ENCODE peak calls at places on chromosomes 11 and 22, in eight cellular contexts. W is HL-60, Y is HepG2, V is SK-N-SH, Q is GM12878, A is HCT116, R is K562, Z is GM23338. P is an unnamed sample.
A peak's percentile ranks its signal among the peaks of the same experiment; 100 is the strongest.

GRCh38 chr22:49236541-49237075 is 591.1 kb downstream of the BRD1 start:
- DNase-seq in W (no peak), Y (no peak), V (no peak), Q (no peak), A (no peak), R (no peak), Z (no peak), P (no peak)

GRCh38 chr11:3841426-3842304 is 906 bp upstream of the RHOG start:
- DNase-seq in W (peak; percentile 75), Y (peak; percentile 79), V (peak; percentile 87), Q (peak; percentile 79), A (peak; percentile 68), R (peak; percentile 81), Z (peak; percentile 88), P (peak; percentile 82)

GRCh38 chr11:33067294-33067693 is 27.9 kb downstream of the TCP11L1 start:
- DNase-seq in W (no peak), Y (no peak), V (no peak), Q (no peak), A (no peak), R (no peak), Z (no peak), P (no peak)

GRCh38 chr22:38218661-38219331 is 17.0 kb downstream of the MAFF start:
- DNase-seq in W (no peak), Y (peak; percentile 76), V (no peak), Q (no peak), A (peak; percentile 75), R (no peak), Z (peak; percentile 91), P (no peak)

GRCh38 chr11:134592391-134592990 is 180.4 kb upstream of the B3GAT1 start:
- DNase-seq in W (peak; percentile 3), Y (peak; percentile 15), V (peak; percentile 51), Q (no peak), A (peak; percentile 49), R (peak; percentile 45), Z (peak; percentile 88), P (peak; percentile 25)

GRCh38 chr11:8006349-8006977 is 19.3 kb downstream of the EIF3F start:
- DNase-seq in W (no peak), Y (peak; percentile 63), V (peak; percentile 77), Q (peak; percentile 7), A (peak; percentile 54), R (peak; percentile 59), Z (peak; percentile 92), P (peak; percentile 77)

GRCh38 chr11:117670443-117670842 is 126.6 kb downstream of the DSCAML1 start:
- DNase-seq in W (no peak), Y (no peak), V (no peak), Q (no peak), A (no peak), R (no peak), Z (no peak), P (no peak)

GRCh38 chr11:72375241-72375640 is 59.1 kb downstream of the CLPB start:
- DNase-seq in W (no peak), Y (no peak), V (no peak), Q (no peak), A (no peak), R (no peak), Z (no peak), P (no peak)

GRCh38 chr11:69538840-69539239 is 57.4 kb downstream of the LINC01488 start:
- DNase-seq in W (no peak), Y (no peak), V (peak; percentile 56), Q (no peak), A (no peak), R (no peak), Z (no peak), P (no peak)

GRCh38 chr22:40121463-40121862 is 56.3 kb upstream of the TNRC6B start:
- DNase-seq in W (no peak), Y (no peak), V (no peak), Q (no peak), A (no peak), R (no peak), Z (no peak), P (no peak)

GRCh38 chr22:20436309-20437252 is 1.0 kb downstream of the SCARF2 start:
- DNase-seq in W (no peak), Y (no peak), V (peak; percentile 90), Q (no peak), A (no peak), R (no peak), Z (peak; percentile 67), P (no peak)

GRCh38 chr11:73982595-73982989 is at the start of gene UCP2:
- DNase-seq in W (peak; percentile 78), Y (no peak), V (peak; percentile 95), Q (no peak), A (no peak), R (peak; percentile 91), Z (peak; percentile 84), P (no peak)

GRCh38 chr11:23124996-23125395 is 264.7 kb upstream of the CCDC179 start:
- DNase-seq in W (no peak), Y (peak; percentile 6), V (no peak), Q (no peak), A (no peak), R (no peak), Z (no peak), P (no peak)

GRCh38 chr11:6219359-6219758 is 14.0 kb downstream of the C11orf42 start:
- DNase-seq in W (no peak), Y (no peak), V (no peak), Q (no peak), A (no peak), R (no peak), Z (no peak), P (peak; percentile 13)

GRCh38 chr11:57343825-57344224 is 5.7 kb downstream of the P2RX3 start:
- DNase-seq in W (no peak), Y (no peak), V (no peak), Q (no peak), A (no peak), R (no peak), Z (no peak), P (no peak)

GRCh38 chr11:39192671-39193070 is 2266.8 kb downstream of the LRRC4C start:
- DNase-seq in W (no peak), Y (no peak), V (no peak), Q (no peak), A (no peak), R (no peak), Z (no peak), P (no peak)

GRCh38 chr11:124799384-124800225 is 601 bp downstream of the MSANTD2 start:
- DNase-seq in W (peak; percentile 14), Y (no peak), V (peak; percentile 82), Q (no peak), A (no peak), R (peak; percentile 61), Z (peak; percentile 65), P (no peak)
- TF ChIP-seq POLR2AphosphoS5 in W (no peak), Y (no peak), V (no peak), Q (no peak), A (no peak), R (no peak), Z (no peak), P (no peak)

DNA sequence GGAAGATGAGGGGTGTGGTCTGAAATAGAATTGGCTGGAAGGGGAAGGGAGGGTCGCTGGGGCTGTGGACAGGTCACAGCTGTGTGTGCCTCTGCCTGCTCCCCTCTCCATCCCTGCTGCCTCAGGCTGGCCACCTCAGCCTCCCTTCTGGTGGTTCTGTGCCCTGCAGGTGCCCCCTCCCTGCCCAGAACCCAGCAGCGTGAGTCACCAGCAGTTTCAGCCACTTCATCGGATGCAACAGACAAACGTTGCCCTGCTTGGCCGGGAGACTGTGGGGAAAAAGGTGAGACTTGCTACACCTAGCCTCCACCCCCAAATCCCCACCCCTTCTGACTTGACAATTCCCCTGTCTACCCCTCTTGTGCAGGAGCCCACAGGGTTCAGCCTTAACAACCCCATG is 21.8 kb upstream of the LRRC10B start:
- DNase-seq in W (no peak), Y (no peak), V (no peak), Q (no peak), A (no peak), R (no peak), Z (no peak), P (no peak)
- TF ChIP-seq REST in W (no peak), Y (no peak), V (no peak), Q (no peak), A (no peak), R (no peak), Z (no peak), P (no peak)

DNA sequence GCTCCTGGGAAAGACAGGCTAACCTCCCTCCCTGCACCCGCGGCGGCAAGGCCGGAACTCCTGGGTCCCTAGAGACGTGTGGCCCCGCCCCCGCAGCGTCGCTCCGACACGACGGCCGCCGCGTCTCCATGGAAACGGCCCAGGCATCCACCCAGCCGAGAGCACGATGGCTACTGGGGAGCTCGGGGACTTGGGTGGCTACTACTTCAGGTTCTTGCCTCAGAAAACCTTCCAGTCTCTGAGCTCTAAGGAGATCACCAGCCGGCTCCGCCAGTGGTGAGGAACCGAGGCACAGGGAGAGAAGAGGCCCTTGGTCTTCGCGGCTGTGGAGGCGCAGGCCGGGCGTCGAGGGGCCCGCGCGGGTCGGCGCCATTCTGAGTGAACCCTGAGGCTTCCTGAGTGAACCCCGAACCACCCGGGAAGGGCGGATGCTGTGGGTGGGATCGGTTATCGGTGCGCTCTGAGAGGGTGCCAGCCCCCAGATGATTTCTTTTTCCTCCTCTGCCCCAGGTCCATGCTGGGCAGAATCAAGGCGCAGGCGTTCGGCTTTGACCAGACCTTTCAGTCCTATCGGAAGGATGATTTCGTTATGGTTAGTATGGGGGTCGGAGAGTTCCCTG is at the start of gene CFAP300:
- DNase-seq in W (no peak), Y (no peak), V (peak; percentile 55), Q (no peak), A (no peak), R (peak; percentile 16), Z (peak; percentile 85), P (no peak)
- TF ChIP-seq POLR2AphosphoS5 in W (no peak), Y (no peak), V (no peak), Q (no peak), A (no peak), R (no peak), Z (peak; percentile 47), P (no peak)

DNA sequence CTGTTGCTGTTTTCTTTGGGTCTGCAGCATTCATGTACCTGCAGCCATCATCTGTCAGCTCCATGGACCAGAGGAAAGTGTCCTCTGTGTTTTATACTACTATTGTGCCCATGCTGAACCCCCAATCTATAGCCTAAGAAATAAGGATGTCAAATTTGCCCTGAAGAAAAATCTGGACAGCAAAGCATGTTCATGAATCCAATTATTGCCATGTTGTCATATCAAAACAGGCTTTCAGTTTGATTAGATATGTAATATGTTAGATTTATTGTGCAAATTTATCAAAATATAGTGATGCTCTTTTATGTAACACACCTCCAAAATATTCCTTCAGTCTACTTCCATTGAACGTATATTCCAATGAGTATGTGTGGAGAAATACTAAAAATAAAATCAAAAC is 15.4 kb upstream of the OR8G1 start:
- DNase-seq in W (no peak), Y (no peak), V (no peak), Q (no peak), A (no peak), R (no peak), Z (no peak), P (no peak)
- TF ChIP-seq REST in W (no peak), Y (no peak), V (no peak), Q (no peak), A (no peak), R (no peak), Z (no peak), P (no peak)